ENCODE peak calls at places on chromosomes 12 and 14, in four cellular contexts. One of them, this sample, is unnamed.

GRCh38 chr12:116298578-116298977 is 21.1 kb upstream of the MED13L start:
- DNase-seq in stimulated activated CD8-positive, alpha-beta memory T cell treated with anti-CD3 and anti-CD28 coated beads, Interleukin-4, amount 100 ng/mL, for 24 hours: no peak
- DNase-seq in NCI-H446 treated with DMSO at 0.1 percent for 48 hours: no peak
- DNase-seq in activated gamma-delta T cell: no peak
- DNase-seq in this sample: no peak

GRCh38 chr12:52125499-52125900 is 46.0 kb downstream of the SMIM41 start:
- DNase-seq in stimulated activated CD8-positive, alpha-beta memory T cell treated with anti-CD3 and anti-CD28 coated beads, Interleukin-4, amount 100 ng/mL, for 24 hours: no peak
- DNase-seq in NCI-H446 treated with DMSO at 0.1 percent for 48 hours: no peak
- DNase-seq in activated gamma-delta T cell: no peak
- DNase-seq in this sample: no peak

GRCh38 chr14:31362746-31363145 is 57.6 kb downstream of the HEATR5A start:
- DNase-seq in stimulated activated CD8-positive, alpha-beta memory T cell treated with anti-CD3 and anti-CD28 coated beads, Interleukin-4, amount 100 ng/mL, for 24 hours: no peak
- DNase-seq in NCI-H446 treated with DMSO at 0.1 percent for 48 hours: no peak
- DNase-seq in activated gamma-delta T cell: no peak
- DNase-seq in this sample: no peak

GRCh38 chr12:67193705-67194104 is 75.5 kb upstream of the CAND1 start:
- DNase-seq in stimulated activated CD8-positive, alpha-beta memory T cell treated with anti-CD3 and anti-CD28 coated beads, Interleukin-4, amount 100 ng/mL, for 24 hours: no peak
- DNase-seq in NCI-H446 treated with DMSO at 0.1 percent for 48 hours: no peak
- DNase-seq in activated gamma-delta T cell: no peak
- DNase-seq in this sample: no peak

GRCh38 chr12:1590083-1590979 is 4.0 kb downstream of the FBXL14 start:
- DNase-seq in stimulated activated CD8-positive, alpha-beta memory T cell treated with anti-CD3 and anti-CD28 coated beads, Interleukin-4, amount 100 ng/mL, for 24 hours: no peak
- DNase-seq in NCI-H446 treated with DMSO at 0.1 percent for 48 hours: no peak
- DNase-seq in activated gamma-delta T cell: no peak
- DNase-seq in this sample: no peak

GRCh38 chr14:23147676-23148075 is 28.6 kb upstream of the CEBPE start:
- DNase-seq in stimulated activated CD8-positive, alpha-beta memory T cell treated with anti-CD3 and anti-CD28 coated beads, Interleukin-4, amount 100 ng/mL, for 24 hours: no peak
- DNase-seq in NCI-H446 treated with DMSO at 0.1 percent for 48 hours: peak; percentile 88
- DNase-seq in activated gamma-delta T cell: no peak
- DNase-seq in this sample: no peak

GRCh38 chr14:52318829-52319604 is 4.9 kb downstream of the PTGER2 start:
- DNase-seq in stimulated activated CD8-positive, alpha-beta memory T cell treated with anti-CD3 and anti-CD28 coated beads, Interleukin-4, amount 100 ng/mL, for 24 hours: no peak
- DNase-seq in NCI-H446 treated with DMSO at 0.1 percent for 48 hours: no peak
- DNase-seq in activated gamma-delta T cell: no peak
- DNase-seq in this sample: no peak

GRCh38 chr14:90780519-90780918 is 35.7 kb downstream of the TTC7B start:
- DNase-seq in stimulated activated CD8-positive, alpha-beta memory T cell treated with anti-CD3 and anti-CD28 coated beads, Interleukin-4, amount 100 ng/mL, for 24 hours: no peak
- DNase-seq in NCI-H446 treated with DMSO at 0.1 percent for 48 hours: no peak
- DNase-seq in activated gamma-delta T cell: no peak
- DNase-seq in this sample: no peak

GRCh38 chr12:58844161-58844560 is 76.1 kb downstream of the LRIG3 start:
- DNase-seq in stimulated activated CD8-positive, alpha-beta memory T cell treated with anti-CD3 and anti-CD28 coated beads, Interleukin-4, amount 100 ng/mL, for 24 hours: no peak
- DNase-seq in NCI-H446 treated with DMSO at 0.1 percent for 48 hours: no peak
- DNase-seq in activated gamma-delta T cell: no peak
- DNase-seq in this sample: no peak

GRCh38 chr14:72578514-72578913 is 315.4 kb downstream of the DPF3 start:
- DNase-seq in stimulated activated CD8-positive, alpha-beta memory T cell treated with anti-CD3 and anti-CD28 coated beads, Interleukin-4, amount 100 ng/mL, for 24 hours: no peak
- DNase-seq in NCI-H446 treated with DMSO at 0.1 percent for 48 hours: no peak
- DNase-seq in activated gamma-delta T cell: no peak
- DNase-seq in this sample: no peak

GRCh38 chr14:90674716-90675115 is 141.5 kb downstream of the TTC7B start:
- DNase-seq in stimulated activated CD8-positive, alpha-beta memory T cell treated with anti-CD3 and anti-CD28 coated beads, Interleukin-4, amount 100 ng/mL, for 24 hours: no peak
- DNase-seq in NCI-H446 treated with DMSO at 0.1 percent for 48 hours: no peak
- DNase-seq in activated gamma-delta T cell: no peak
- DNase-seq in this sample: no peak

GRCh38 chr12:2265461-2266167 is 212.8 kb downstream of the CACNA1C start:
- DNase-seq in stimulated activated CD8-positive, alpha-beta memory T cell treated with anti-CD3 and anti-CD28 coated beads, Interleukin-4, amount 100 ng/mL, for 24 hours: no peak
- DNase-seq in NCI-H446 treated with DMSO at 0.1 percent for 48 hours: no peak
- DNase-seq in activated gamma-delta T cell: no peak
- DNase-seq in this sample: no peak

GRCh38 chr14:71266994-71267636 is 359.9 kb downstream of the PCNX1 start:
- DNase-seq in stimulated activated CD8-positive, alpha-beta memory T cell treated with anti-CD3 and anti-CD28 coated beads, Interleukin-4, amount 100 ng/mL, for 24 hours: no peak
- DNase-seq in NCI-H446 treated with DMSO at 0.1 percent for 48 hours: no peak
- DNase-seq in activated gamma-delta T cell: no peak
- DNase-seq in this sample: no peak

GRCh38 chr14:73740921-73741326 is 26.7 kb upstream of the PNMA1 start:
- DNase-seq in stimulated activated CD8-positive, alpha-beta memory T cell treated with anti-CD3 and anti-CD28 coated beads, Interleukin-4, amount 100 ng/mL, for 24 hours: no peak
- DNase-seq in NCI-H446 treated with DMSO at 0.1 percent for 48 hours: no peak
- DNase-seq in activated gamma-delta T cell: no peak
- DNase-seq in this sample: peak; percentile 92

GRCh38 chr14:101125313-101125712 is 221.8 kb upstream of the RTL1 start:
- DNase-seq in stimulated activated CD8-positive, alpha-beta memory T cell treated with anti-CD3 and anti-CD28 coated beads, Interleukin-4, amount 100 ng/mL, for 24 hours: no peak
- DNase-seq in NCI-H446 treated with DMSO at 0.1 percent for 48 hours: no peak
- DNase-seq in activated gamma-delta T cell: no peak
- DNase-seq in this sample: no peak

GRCh38 chr14:88231626-88232025 is 91.4 kb downstream of the KCNK10 start:
- DNase-seq in stimulated activated CD8-positive, alpha-beta memory T cell treated with anti-CD3 and anti-CD28 coated beads, Interleukin-4, amount 100 ng/mL, for 24 hours: no peak
- DNase-seq in NCI-H446 treated with DMSO at 0.1 percent for 48 hours: no peak
- DNase-seq in activated gamma-delta T cell: no peak
- DNase-seq in this sample: no peak

GRCh38 chr12:71295913-71296312 is 138.1 kb upstream of the TSPAN8 start:
- DNase-seq in stimulated activated CD8-positive, alpha-beta memory T cell treated with anti-CD3 and anti-CD28 coated beads, Interleukin-4, amount 100 ng/mL, for 24 hours: no peak
- DNase-seq in NCI-H446 treated with DMSO at 0.1 percent for 48 hours: no peak
- DNase-seq in activated gamma-delta T cell: no peak
- DNase-seq in this sample: no peak

GRCh38 chr14:104072586-104072985 is 12.9 kb upstream of the ASPG start:
- DNase-seq in stimulated activated CD8-positive, alpha-beta memory T cell treated with anti-CD3 and anti-CD28 coated beads, Interleukin-4, amount 100 ng/mL, for 24 hours: no peak
- DNase-seq in NCI-H446 treated with DMSO at 0.1 percent for 48 hours: no peak
- DNase-seq in activated gamma-delta T cell: no peak
- DNase-seq in this sample: no peak

GRCh38 chr12:71415336-71416231 is 24.0 kb upstream of the LGR5 start:
- DNase-seq in stimulated activated CD8-positive, alpha-beta memory T cell treated with anti-CD3 and anti-CD28 coated beads, Interleukin-4, amount 100 ng/mL, for 24 hours: no peak
- DNase-seq in NCI-H446 treated with DMSO at 0.1 percent for 48 hours: peak; percentile 23
- DNase-seq in activated gamma-delta T cell: no peak
- DNase-seq in this sample: no peak

GRCh38 chr12:22458301-22458917 is 85.9 kb downstream of the C2CD5 start:
- DNase-seq in stimulated activated CD8-positive, alpha-beta memory T cell treated with anti-CD3 and anti-CD28 coated beads, Interleukin-4, amount 100 ng/mL, for 24 hours: no peak
- DNase-seq in NCI-H446 treated with DMSO at 0.1 percent for 48 hours: no peak
- DNase-seq in activated gamma-delta T cell: no peak
- DNase-seq in this sample: no peak

GRCh38 chr14:104600141-104600643 is 4.4 kb downstream of the TMEM179 start:
- DNase-seq in stimulated activated CD8-positive, alpha-beta memory T cell treated with anti-CD3 and anti-CD28 coated beads, Interleukin-4, amount 100 ng/mL, for 24 hours: no peak
- DNase-seq in NCI-H446 treated with DMSO at 0.1 percent for 48 hours: peak; percentile 95
- DNase-seq in activated gamma-delta T cell: no peak
- DNase-seq in this sample: peak; percentile 63

GRCh38 chr12:117714203-117714602 is 254.6 kb downstream of the KSR2 start:
- DNase-seq in stimulated activated CD8-positive, alpha-beta memory T cell treated with anti-CD3 and anti-CD28 coated beads, Interleukin-4, amount 100 ng/mL, for 24 hours: no peak
- DNase-seq in NCI-H446 treated with DMSO at 0.1 percent for 48 hours: no peak
- DNase-seq in activated gamma-delta T cell: no peak
- DNase-seq in this sample: no peak

GRCh38 chr12:131085816-131086591 is 132.3 kb downstream of the ADGRD1 start:
- DNase-seq in stimulated activated CD8-positive, alpha-beta memory T cell treated with anti-CD3 and anti-CD28 coated beads, Interleukin-4, amount 100 ng/mL, for 24 hours: no peak
- DNase-seq in NCI-H446 treated with DMSO at 0.1 percent for 48 hours: no peak
- DNase-seq in activated gamma-delta T cell: no peak
- DNase-seq in this sample: peak; percentile 12

GRCh38 chr14:68295316-68295816 is 475.8 kb downstream of the RAD51B start:
- DNase-seq in stimulated activated CD8-positive, alpha-beta memory T cell treated with anti-CD3 and anti-CD28 coated beads, Interleukin-4, amount 100 ng/mL, for 24 hours: no peak
- DNase-seq in NCI-H446 treated with DMSO at 0.1 percent for 48 hours: no peak
- DNase-seq in activated gamma-delta T cell: no peak
- DNase-seq in this sample: no peak

GRCh38 chr12:85568395-85569103 is 267.7 kb downstream of the RASSF9 start:
- DNase-seq in stimulated activated CD8-positive, alpha-beta memory T cell treated with anti-CD3 and anti-CD28 coated beads, Interleukin-4, amount 100 ng/mL, for 24 hours: no peak
- DNase-seq in NCI-H446 treated with DMSO at 0.1 percent for 48 hours: no peak
- DNase-seq in activated gamma-delta T cell: no peak
- DNase-seq in this sample: no peak

GRCh38 chr14:101761881-101762529 is 496 bp downstream of the PPP2R5C start:
- DNase-seq in stimulated activated CD8-positive, alpha-beta memory T cell treated with anti-CD3 and anti-CD28 coated beads, Interleukin-4, amount 100 ng/mL, for 24 hours: peak; percentile 27
- DNase-seq in NCI-H446 treated with DMSO at 0.1 percent for 48 hours: no peak
- DNase-seq in activated gamma-delta T cell: no peak
- DNase-seq in this sample: peak; percentile 62

GRCh38 chr14:104210548-104211195 is 72.3 kb downstream of the KIF26A start:
- DNase-seq in stimulated activated CD8-positive, alpha-beta memory T cell treated with anti-CD3 and anti-CD28 coated beads, Interleukin-4, amount 100 ng/mL, for 24 hours: no peak
- DNase-seq in NCI-H446 treated with DMSO at 0.1 percent for 48 hours: no peak
- DNase-seq in activated gamma-delta T cell: no peak
- DNase-seq in this sample: no peak

GRCh38 chr12:65998031-65998430 is 132.5 kb downstream of the LLPH start:
- DNase-seq in stimulated activated CD8-positive, alpha-beta memory T cell treated with anti-CD3 and anti-CD28 coated beads, Interleukin-4, amount 100 ng/mL, for 24 hours: no peak
- DNase-seq in NCI-H446 treated with DMSO at 0.1 percent for 48 hours: no peak
- DNase-seq in activated gamma-delta T cell: no peak
- DNase-seq in this sample: no peak

GRCh38 chr12:54868690-54869089 is 14.4 kb downstream of the MUCL1 start:
- DNase-seq in stimulated activated CD8-positive, alpha-beta memory T cell treated with anti-CD3 and anti-CD28 coated beads, Interleukin-4, amount 100 ng/mL, for 24 hours: no peak
- DNase-seq in NCI-H446 treated with DMSO at 0.1 percent for 48 hours: no peak
- DNase-seq in activated gamma-delta T cell: no peak
- DNase-seq in this sample: no peak

GRCh38 chr12:1494856-1495255 is 99.5 kb downstream of the FBXL14 start:
- DNase-seq in stimulated activated CD8-positive, alpha-beta memory T cell treated with anti-CD3 and anti-CD28 coated beads, Interleukin-4, amount 100 ng/mL, for 24 hours: no peak
- DNase-seq in NCI-H446 treated with DMSO at 0.1 percent for 48 hours: no peak
- DNase-seq in activated gamma-delta T cell: no peak
- DNase-seq in this sample: no peak

GRCh38 chr14:58731465-58732330 is 93.9 kb downstream of the DACT1 start:
- DNase-seq in stimulated activated CD8-positive, alpha-beta memory T cell treated with anti-CD3 and anti-CD28 coated beads, Interleukin-4, amount 100 ng/mL, for 24 hours: no peak
- DNase-seq in NCI-H446 treated with DMSO at 0.1 percent for 48 hours: no peak
- DNase-seq in activated gamma-delta T cell: no peak
- DNase-seq in this sample: no peak

GRCh38 chr14:30874120-30874998 is at the start of gene COCH:
- DNase-seq in stimulated activated CD8-positive, alpha-beta memory T cell treated with anti-CD3 and anti-CD28 coated beads, Interleukin-4, amount 100 ng/mL, for 24 hours: peak; percentile 11
- DNase-seq in NCI-H446 treated with DMSO at 0.1 percent for 48 hours: peak; percentile 64
- DNase-seq in activated gamma-delta T cell: no peak
- DNase-seq in this sample: no peak

GRCh38 chr12:130932061-130932650 is 21.6 kb upstream of the ADGRD1 start:
- DNase-seq in stimulated activated CD8-positive, alpha-beta memory T cell treated with anti-CD3 and anti-CD28 coated beads, Interleukin-4, amount 100 ng/mL, for 24 hours: no peak
- DNase-seq in NCI-H446 treated with DMSO at 0.1 percent for 48 hours: no peak
- DNase-seq in activated gamma-delta T cell: no peak
- DNase-seq in this sample: no peak

GRCh38 chr12:98149270-98149669 is 366.1 kb upstream of the TMPO start:
- DNase-seq in stimulated activated CD8-positive, alpha-beta memory T cell treated with anti-CD3 and anti-CD28 coated beads, Interleukin-4, amount 100 ng/mL, for 24 hours: no peak
- DNase-seq in NCI-H446 treated with DMSO at 0.1 percent for 48 hours: no peak
- DNase-seq in activated gamma-delta T cell: no peak
- DNase-seq in this sample: no peak

GRCh38 chr12:114165921-114166320 is 199.8 kb upstream of the RBM19 start:
- DNase-seq in stimulated activated CD8-positive, alpha-beta memory T cell treated with anti-CD3 and anti-CD28 coated beads, Interleukin-4, amount 100 ng/mL, for 24 hours: no peak
- DNase-seq in NCI-H446 treated with DMSO at 0.1 percent for 48 hours: no peak
- DNase-seq in activated gamma-delta T cell: no peak
- DNase-seq in this sample: no peak

GRCh38 chr12:95365912-95366311 is 108.0 kb upstream of the METAP2 start:
- DNase-seq in stimulated activated CD8-positive, alpha-beta memory T cell treated with anti-CD3 and anti-CD28 coated beads, Interleukin-4, amount 100 ng/mL, for 24 hours: no peak
- DNase-seq in NCI-H446 treated with DMSO at 0.1 percent for 48 hours: no peak
- DNase-seq in activated gamma-delta T cell: no peak
- DNase-seq in this sample: no peak

GRCh38 chr14:77989441-77989891 is 180.7 kb upstream of the NRXN3 start:
- DNase-seq in stimulated activated CD8-positive, alpha-beta memory T cell treated with anti-CD3 and anti-CD28 coated beads, Interleukin-4, amount 100 ng/mL, for 24 hours: no peak
- DNase-seq in NCI-H446 treated with DMSO at 0.1 percent for 48 hours: no peak
- DNase-seq in activated gamma-delta T cell: no peak
- DNase-seq in this sample: no peak

GRCh38 chr12:132734206-132734605 is 23.6 kb downstream of the PGAM5 start:
- DNase-seq in stimulated activated CD8-positive, alpha-beta memory T cell treated with anti-CD3 and anti-CD28 coated beads, Interleukin-4, amount 100 ng/mL, for 24 hours: no peak
- DNase-seq in NCI-H446 treated with DMSO at 0.1 percent for 48 hours: no peak
- DNase-seq in activated gamma-delta T cell: no peak
- DNase-seq in this sample: no peak

GRCh38 chr14:89027097-89027740 is 202.8 kb downstream of the TTC8 start:
- DNase-seq in stimulated activated CD8-positive, alpha-beta memory T cell treated with anti-CD3 and anti-CD28 coated beads, Interleukin-4, amount 100 ng/mL, for 24 hours: peak; percentile 43
- DNase-seq in NCI-H446 treated with DMSO at 0.1 percent for 48 hours: no peak
- DNase-seq in activated gamma-delta T cell: peak; percentile 30
- DNase-seq in this sample: peak; percentile 95

GRCh38 chr12:126156806-126157574 is 1091.8 kb downstream of the AACS start:
- DNase-seq in stimulated activated CD8-positive, alpha-beta memory T cell treated with anti-CD3 and anti-CD28 coated beads, Interleukin-4, amount 100 ng/mL, for 24 hours: no peak
- DNase-seq in NCI-H446 treated with DMSO at 0.1 percent for 48 hours: no peak
- DNase-seq in activated gamma-delta T cell: no peak
- DNase-seq in this sample: no peak

This sample was measured in upper lobe of left lung.